ENCODE peak calls at places on chromosomes 1 and 21, in four cellular contexts. S is WTC11, O is H1, G is K562. Y is an unnamed sample.

GRCh38 chr21:25313891-25314646 is 293.2 kb downstream of the MRPL39 start:
- DNase-seq in G (no peak), S (no peak), O (no peak), Y (peak; percentile 23)

GRCh38 chr21:20308586-20308985 is 689.6 kb upstream of the NCAM2 start:
- DNase-seq in S (no peak), O (no peak), G (no peak), Y (no peak)

GRCh38 chr1:222948079-222948478 is 133.2 kb downstream of the DISP1 start:
- DNase-seq in G (no peak), O (no peak), S (no peak), Y (no peak)

GRCh38 chr1:22143065-22143514 is at the start of gene WNT4:
- DNase-seq in S (peak; percentile 57), G (peak; percentile 27), O (peak; percentile 74), Y (peak; percentile 92)

GRCh38 chr1:20076695-20077461 is 6.9 kb downstream of the PLA2G5 start:
- DNase-seq in S (no peak), G (no peak), O (no peak), Y (no peak)

GRCh38 chr1:179169616-179170467 is 59.6 kb downstream of the ABL2 start:
- DNase-seq in G (no peak), O (no peak), S (no peak), Y (no peak)

GRCh38 chr1:16727190-16728111 is 12.9 kb upstream of the RNU1-4 start:
- DNase-seq in O (peak; percentile 79), S (peak; percentile 63), G (peak; percentile 58), Y (peak; percentile 29)

GRCh38 chr1:206921772-206922265 is at the start of gene FCMR:
- DNase-seq in S (no peak), G (no peak), O (no peak), Y (no peak)

GRCh38 chr1:214604543-214604942 is 1.5 kb downstream of the CENPF start:
- DNase-seq in S (no peak), O (no peak), G (no peak), Y (peak; percentile 29)

GRCh38 chr1:93565496-93566221 is 116.0 kb downstream of the BCAR3 start:
- DNase-seq in S (no peak), O (no peak), G (no peak), Y (no peak)

GRCh38 chr1:109295712-109296415 is 10.9 kb downstream of the MYBPHL start:
- DNase-seq in G (no peak), O (no peak), S (no peak), Y (no peak)

GRCh38 chr1:175894543-175894942 is 151.1 kb upstream of the TNR start:
- DNase-seq in O (no peak), S (no peak), G (peak; percentile 55), Y (no peak)

GRCh38 chr1:33762962-33763361 is 100.9 kb upstream of the HMGB4 start:
- DNase-seq in O (no peak), G (no peak), S (no peak), Y (no peak)

GRCh38 chr1:71087060-71087459 is 6.2 kb upstream of the ZRANB2 start:
- DNase-seq in O (no peak), S (no peak), G (no peak), Y (no peak)

GRCh38 chr1:232891116-232891515 is 59.3 kb upstream of the NTPCR start:
- DNase-seq in O (no peak), G (no peak), S (no peak), Y (no peak)

GRCh38 chr1:42817440-42817767 is 207 bp upstream of the SVBP start:
- DNase-seq in G (no peak), S (no peak), O (no peak), Y (no peak)

GRCh38 chr1:213303286-213303685 is 252.2 kb downstream of the RPS6KC1 start:
- DNase-seq in S (peak; percentile 22), G (no peak), O (no peak), Y (no peak)

GRCh38 chr1:5877683-5878530 is 114.3 kb downstream of the NPHP4 start:
- DNase-seq in G (no peak), S (no peak), O (no peak), Y (no peak)

GRCh38 chr1:105027838-105028471 is 1278.3 kb downstream of the AMY1C start:
- DNase-seq in G (no peak), O (peak; percentile 45), S (peak; percentile 16), Y (no peak)

GRCh38 chr21:36134820-36135390 is at the start of gene CBR3:
- DNase-seq in O (no peak), S (peak; percentile 30), G (no peak), Y (peak; percentile 74)
- TF ChIP-seq TEAD4 in O (no peak), S (no peak), G (no peak), Y (no peak)

GRCh38 chr1:168365719-168366474 is 85.2 kb downstream of the TBX19 start:
- DNase-seq in S (no peak), G (peak; percentile 77), O (no peak), Y (no peak)

GRCh38 chr1:168369655-168370054 is 89.0 kb downstream of the TBX19 start:
- DNase-seq in G (peak; percentile 62), O (no peak), S (no peak), Y (no peak)

GRCh38 chr1:168371477-168371876 is 90.8 kb downstream of the TBX19 start:
- DNase-seq in S (no peak), O (no peak), G (no peak), Y (no peak)

GRCh38 chr1:168372307-168372706 is 91.6 kb downstream of the TBX19 start:
- DNase-seq in G (peak; percentile 72), O (no peak), S (no peak), Y (no peak)

GRCh38 chr1:168368131-168368530 is 87.5 kb downstream of the TBX19 start:
- DNase-seq in O (no peak), S (no peak), G (no peak), Y (no peak)
- TF ChIP-seq TEAD4 in O (no peak), S (no peak), G (no peak), Y (no peak)

DNA sequence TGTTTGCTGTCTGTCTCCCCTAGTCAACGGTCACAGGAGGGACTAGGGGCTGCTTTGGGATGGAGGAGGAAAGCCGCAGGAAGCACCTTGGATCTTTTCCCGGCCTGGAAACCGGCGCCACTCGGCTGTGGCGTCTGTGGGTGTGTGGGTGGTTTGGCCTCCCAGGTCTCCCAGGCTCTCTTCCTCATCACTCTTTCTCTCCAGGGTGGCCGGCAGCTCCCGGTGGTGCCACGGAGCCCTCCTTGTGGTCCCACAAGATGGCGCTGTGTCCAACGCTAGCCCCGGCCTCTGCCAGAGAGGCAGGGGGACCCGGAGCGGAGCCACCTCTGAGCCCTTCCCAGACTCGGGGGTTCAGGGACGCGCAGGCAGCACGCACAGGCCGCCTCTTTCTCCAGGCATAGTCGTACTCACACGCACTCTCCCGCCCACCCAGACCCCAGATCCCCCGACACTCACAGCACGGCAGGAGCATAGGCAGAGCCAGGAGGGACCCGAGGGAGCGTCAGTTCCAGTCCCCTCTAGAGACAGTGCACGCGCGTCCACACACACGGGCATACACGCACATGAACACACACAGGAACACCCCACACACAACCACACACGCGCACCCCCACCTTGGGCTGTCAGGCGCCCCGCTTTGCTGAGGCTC is 31.2 kb downstream of the CDCP2 start:
- DNase-seq in S (peak; percentile 89), O (peak; percentile 94), G (peak; percentile 90), Y (peak; percentile 96)
- TF ChIP-seq TEAD4 in S (no peak), O (no peak), G (no peak), Y (no peak)

GRCh38 chr21:32516729-32517649 is 68.3 kb downstream of the TCP10L start:
- DNase-seq in S (no peak), G (peak; percentile 33), O (no peak), Y (no peak)
- TF ChIP-seq TEAD4 in S (no peak), G (no peak), O (no peak), Y (no peak)

GRCh38 chr1:211358685-211359084 is 32.1 kb downstream of the TRAF5 start:
- DNase-seq in S (no peak), O (no peak), G (no peak), Y (no peak)

GRCh38 chr1:211353562-211354212 is 27.1 kb downstream of the TRAF5 start:
- DNase-seq in G (no peak), O (no peak), S (no peak), Y (no peak)

GRCh38 chr1:211355873-211356272 is 29.2 kb downstream of the TRAF5 start:
- DNase-seq in O (no peak), G (no peak), S (no peak), Y (no peak)

GRCh38 chr1:211359876-211360275 is 33.2 kb downstream of the TRAF5 start:
- DNase-seq in G (no peak), O (no peak), S (no peak), Y (no peak)

DNA sequence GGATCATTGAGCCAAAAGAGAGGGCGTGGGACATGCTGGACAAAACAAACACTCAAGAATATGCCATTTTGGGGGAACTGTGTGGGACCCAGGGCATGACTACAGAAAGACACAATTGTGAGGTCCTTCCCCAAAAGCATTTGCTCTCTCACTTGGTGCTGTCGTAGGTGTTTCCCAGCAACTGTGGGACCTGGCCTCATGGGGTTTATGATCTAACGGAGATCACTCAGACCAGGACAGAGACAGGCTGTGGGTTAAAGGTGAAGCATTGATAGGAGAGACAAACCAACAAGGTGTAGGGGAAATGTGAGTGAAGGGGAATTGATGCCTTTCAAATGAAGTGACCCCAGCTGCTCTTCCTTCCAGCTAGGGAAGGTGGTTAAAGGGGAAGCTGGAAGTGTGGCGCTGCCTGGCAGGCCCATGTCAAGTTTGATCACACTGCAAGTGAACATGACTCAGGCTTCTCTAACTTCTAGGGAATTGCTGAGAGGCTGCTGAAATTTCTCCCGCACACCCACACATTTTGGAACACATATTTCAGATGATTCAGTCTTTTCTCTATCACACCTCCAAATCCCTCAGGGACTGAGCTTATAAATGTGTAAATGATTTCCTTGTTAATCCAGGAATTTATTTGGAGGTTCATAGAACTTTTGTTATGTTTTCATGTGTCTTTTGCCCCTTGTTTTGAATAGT is 30.2 kb downstream of the TRAF5 start:
- DNase-seq in G (no peak), O (no peak), S (no peak), Y (no peak)
- TF ChIP-seq TEAD4 in G (no peak), O (no peak), S (no peak), Y (no peak)

DNA sequence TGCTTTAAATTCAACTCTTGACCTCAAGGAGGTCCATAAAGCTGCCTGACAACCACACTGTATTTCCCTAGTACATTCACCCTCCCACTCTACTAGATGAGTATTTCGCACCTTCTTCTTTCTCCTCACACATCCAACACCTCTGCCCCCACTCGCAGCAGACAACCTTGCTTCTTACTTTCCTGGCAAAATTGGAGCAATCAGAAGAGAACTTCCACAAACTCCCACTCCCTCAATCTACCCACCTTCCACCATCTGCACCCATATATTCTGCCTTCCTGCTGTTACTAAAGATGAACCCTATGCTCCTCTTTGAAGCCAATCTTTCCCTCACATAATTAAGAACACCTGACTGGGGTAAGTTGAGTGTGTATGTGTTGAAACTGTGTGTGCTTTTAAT is 72.0 kb downstream of the ZNF648 start:
- DNase-seq in O (no peak), G (no peak), S (no peak), Y (no peak)
- TF ChIP-seq TEAD4 in O (no peak), G (no peak), S (no peak), Y (no peak)

GRCh38 chr1:150574260-150575071 is 4.9 kb downstream of the MCL1 start:
- DNase-seq in G (no peak), O (no peak), S (no peak), Y (no peak)
- TF ChIP-seq TEAD4 in G (no peak), O (no peak), S (no peak), Y (no peak)

GRCh38 chr21:45381036-45381787 is 23.8 kb upstream of the COL18A1 start:
- DNase-seq in G (no peak), O (no peak), S (peak; percentile 9), Y (no peak)
- TF ChIP-seq TEAD4 in G (no peak), O (no peak), S (no peak), Y (no peak)